ENCODE peak calls at places on chromosomes 7 and 10, in five cellular contexts. G is H1, X is K562, J is HCT116, D is HepG2. Q is an unnamed sample.
A peak's percentile ranks its signal among the peaks of the same experiment; 100 is the strongest.

GRCh38 chr7:121797283-121798037 is 75.5 kb upstream of the PTPRZ1 start:
- DNase-seq in G (no peak), X (no peak), J (no peak), D (no peak), Q (no peak)

GRCh38 chr7:158802535-158803199 is 26.6 kb downstream of the ESYT2 start:
- DNase-seq in G (no peak), X (no peak), J (no peak), D (no peak), Q (no peak)

GRCh38 chr10:131802156-131802915 is 98.5 kb upstream of the PPP2R2D start:
- DNase-seq in G (no peak), X (no peak), J (no peak), D (no peak), Q (no peak)

GRCh38 chr10:60732240-60733188 is 45.8 kb upstream of the CDK1 start:
- DNase-seq in G (no peak), X (no peak), J (no peak), D (no peak), Q (no peak)

GRCh38 chr10:72564596-72564995 is 61.3 kb downstream of the MICU1 start:
- DNase-seq in G (no peak), X (no peak), J (no peak), D (no peak), Q (no peak)

GRCh38 chr7:138008588-138009349 is 6.9 kb upstream of the CREB3L2 start:
- DNase-seq in G (no peak), X (peak; percentile 84), J (peak; percentile 56), D (peak; percentile 62), Q (peak; percentile 68)

GRCh38 chr7:124060528-124060927 is 27.7 kb upstream of the TMEM229A start:
- DNase-seq in G (no peak), X (no peak), J (no peak), D (no peak), Q (no peak)

GRCh38 chr10:1715821-1716220 is 21.5 kb downstream of the ADARB2 start:
- DNase-seq in G (peak; percentile 36), X (peak; percentile 46), J (no peak), D (no peak), Q (peak; percentile 54)

GRCh38 chr7:144534655-144535395 is 131.3 kb upstream of the NOBOX start:
- DNase-seq in G (peak; percentile 38), X (no peak), J (no peak), D (no peak), Q (no peak)

GRCh38 chr10:72663971-72664370 is 28.0 kb upstream of the MCU start:
- DNase-seq in G (no peak), X (no peak), J (no peak), D (no peak), Q (no peak)

GRCh38 chr7:29270979-29271658 is 76.5 kb downstream of the CHN2 start:
- DNase-seq in G (no peak), X (no peak), J (no peak), D (peak; percentile 59), Q (no peak)

GRCh38 chr7:76383089-76383944 is 24.5 kb upstream of the YWHAG start:
- DNase-seq in G (no peak), X (peak; percentile 93), J (peak; percentile 81), D (peak; percentile 64), Q (no peak)

GRCh38 chr7:133789951-133790350 is 337.2 kb upstream of the LRGUK start:
- DNase-seq in G (no peak), X (no peak), J (no peak), D (no peak), Q (no peak)

GRCh38 chr10:117346574-117346973 is 28.7 kb downstream of the PDZD8 start:
- DNase-seq in G (peak; percentile 75), X (no peak), J (no peak), D (no peak), Q (no peak)

GRCh38 chr10:44395902-44396670 is 11.2 kb upstream of the CXCL12 start:
- DNase-seq in G (no peak), X (no peak), J (no peak), D (no peak), Q (no peak)

GRCh38 chr7:19116121-19117080 is 1.0 kb downstream of the TWIST1 start:
- DNase-seq in G (no peak), X (no peak), J (no peak), D (no peak), Q (no peak)

GRCh38 chr10:89122431-89123066 is 84.6 kb downstream of the CH25H start:
- DNase-seq in G (no peak), X (no peak), J (no peak), D (no peak), Q (no peak)

GRCh38 chr7:30135551-30136271 is 925 bp downstream of the MTURN start:
- DNase-seq in G (no peak), X (no peak), J (no peak), D (peak; percentile 30), Q (no peak)

GRCh38 chr10:67815571-67816059 is 22.4 kb downstream of the DNAJC12 start:
- DNase-seq in G (no peak), X (no peak), J (no peak), D (no peak), Q (peak; percentile 66)

GRCh38 chr10:133359554-133359971 is 1.7 kb upstream of the FUOM start:
- DNase-seq in G (no peak), X (peak; percentile 77), J (no peak), D (peak; percentile 76), Q (no peak)

GRCh38 chr10:114537791-114538543 is 120.1 kb downstream of the ABLIM1 start:
- DNase-seq in G (no peak), X (no peak), J (no peak), D (no peak), Q (no peak)

GRCh38 chr7:112843151-112843550 is 53.0 kb upstream of the TMEM168 start:
- DNase-seq in G (no peak), X (no peak), J (no peak), D (no peak), Q (no peak)

GRCh38 chr10:36711371-36711770 is 414.0 kb upstream of the ANKRD30A start:
- DNase-seq in G (no peak), X (no peak), J (no peak), D (no peak), Q (no peak)

GRCh38 chr7:108181073-108181985 is 51.2 kb upstream of the LAMB4 start:
- DNase-seq in G (peak; percentile 70), X (peak; percentile 75), J (peak; percentile 51), D (peak; percentile 43), Q (peak; percentile 67)

GRCh38 chr7:96484091-96484490 is 162.2 kb upstream of the SLC25A13 start:
- DNase-seq in G (no peak), X (no peak), J (no peak), D (no peak), Q (no peak)

GRCh38 chr7:121503039-121503438 is 106.9 kb upstream of the FAM3C start:
- DNase-seq in G (no peak), X (no peak), J (no peak), D (no peak), Q (no peak)

GRCh38 chr10:16904049-16904448 is 86.8 kb upstream of the RSU1 start:
- DNase-seq in G (no peak), X (no peak), J (no peak), D (no peak), Q (no peak)

GRCh38 chr10:70265032-70265689 is 18.6 kb downstream of the NPFFR1 start:
- DNase-seq in G (peak; percentile 57), X (peak; percentile 61), J (peak; percentile 64), D (peak; percentile 61), Q (no peak)

GRCh38 chr10:89389254-89389653 is 3.2 kb upstream of the IFIT1 start:
- DNase-seq in G (no peak), X (peak; percentile 29), J (peak; percentile 22), D (peak; percentile 35), Q (no peak)

DNA sequence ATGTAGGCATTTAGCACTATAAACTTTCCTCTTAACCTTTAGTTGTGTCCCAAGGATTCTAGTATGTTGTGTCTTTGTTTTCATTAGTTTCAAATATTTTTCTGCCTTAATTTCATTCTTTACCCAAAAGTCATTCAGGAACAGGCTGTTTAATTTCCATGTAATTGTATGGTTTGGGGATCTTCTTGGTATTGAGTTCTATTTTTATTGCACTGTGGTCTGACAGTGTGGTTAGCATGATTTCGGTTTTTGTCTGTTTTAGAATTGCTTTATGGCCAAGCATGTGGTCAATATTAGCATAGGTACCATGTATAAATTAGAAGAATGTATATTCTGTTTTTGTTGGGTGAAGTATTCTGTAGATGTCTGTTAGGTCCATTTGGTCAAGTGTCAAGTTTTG is 26.3 kb downstream of the COA1 start:
- DNase-seq in G (no peak), X (no peak), J (no peak), D (no peak), Q (no peak)
- H3K4me1 ChIP-seq in G (peaks cover 5% of the 10 kb centered on the region), X (no peaks in the 10 kb centered on the region), J (no peaks in the 10 kb centered on the region), D (peaks cover 1% of the 10 kb centered on the region), Q (no peaks in the 10 kb centered on the region)

GRCh38 chr10:79266543-79267312 is 80.5 kb upstream of the PPIF start:
- DNase-seq in G (no peak), X (no peak), J (no peak), D (no peak), Q (no peak)
- TF ChIP-seq POLR2AphosphoS5 in G (no peak), X (no peak), J (no peak), D (no peak), Q (no peak)

GRCh38 chr10:2968401-2968800 is 98.9 kb upstream of the PFKP start:
- DNase-seq in G (no peak), X (no peak), J (no peak), D (no peak), Q (no peak)
- TF ChIP-seq SIN3A in G (no peak), X (no peak), J (no peak), D (no peak), Q (no peak)

DNA sequence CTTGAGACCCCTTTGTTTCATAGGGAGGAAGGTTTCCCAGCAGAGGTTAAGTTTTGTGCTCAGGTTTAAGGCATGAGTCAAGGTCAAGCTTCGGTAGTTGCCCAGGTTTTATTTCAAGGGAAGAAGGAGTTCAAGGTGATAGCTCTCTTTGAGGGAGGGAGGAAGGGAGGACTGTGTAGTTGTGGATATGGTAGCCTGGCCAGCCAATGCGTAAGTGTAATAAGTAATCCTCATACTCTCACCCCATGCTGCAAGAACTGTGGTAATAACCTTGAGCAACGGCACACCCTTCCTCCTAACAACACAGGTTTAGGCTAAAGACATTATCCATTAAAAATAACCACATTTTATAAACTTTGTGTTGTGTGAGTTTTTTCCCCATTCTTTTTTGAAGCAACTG is 478.9 kb downstream of the KCNMA1 start:
- DNase-seq in G (no peak), X (no peak), J (no peak), D (no peak), Q (no peak)
- H3K4me1 ChIP-seq in G (no peaks in the 10 kb centered on the region), X (no peaks in the 10 kb centered on the region), J (no peaks in the 10 kb centered on the region), D (no peaks in the 10 kb centered on the region), Q (peaks cover 23% of the 10 kb centered on the region)

DNA sequence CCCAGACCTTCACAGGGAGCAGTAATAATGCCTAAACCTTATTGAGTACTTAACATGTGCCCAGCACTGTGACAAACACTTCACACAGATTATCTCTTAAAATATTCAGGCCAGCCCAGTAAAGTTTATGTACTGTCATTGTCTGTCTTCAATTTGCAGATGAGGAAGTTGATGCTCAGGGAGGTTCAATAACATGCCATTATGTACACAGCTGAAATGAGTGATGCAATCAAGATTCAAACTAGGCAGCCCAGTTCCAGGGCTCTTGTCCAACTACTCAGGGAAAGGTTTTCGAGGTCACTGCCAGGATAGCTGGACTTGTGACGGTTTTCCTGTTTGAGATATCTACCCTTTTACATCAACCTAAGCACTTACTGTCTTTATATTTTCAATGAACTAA is 56.1 kb downstream of the AUTS2 start:
- DNase-seq in G (no peak), X (no peak), J (no peak), D (no peak), Q (no peak)
- TF ChIP-seq POLR2AphosphoS5 in G (no peak), X (no peak), J (no peak), D (no peak), Q (no peak)

GRCh38 chr10:47379445-47379785 is 4.7 kb downstream of the ZNF488 start:
- DNase-seq in G (no peak), X (no peak), J (no peak), D (no peak), Q (no peak)
- TF ChIP-seq SIN3A in G (no peak), X (no peak), J (no peak), D (no peak), Q (no peak)

Q was measured in Panc1.